ENCODE peak calls at places on chromosomes 11 and 22, in four cellular contexts. T, V, E and Y are unnamed samples.

GRCh38 chr11:95556342-95557151 is 233.0 kb downstream of the FAM76B start:
- DNase-seq in T (no peak), V (no peak), E (no peak), Y (peak)

GRCh38 chr11:46659908-46660307 is 40.5 kb downstream of the ARHGAP1 start:
- DNase-seq in T (no peak), V (no peak), E (no peak), Y (no peak)

GRCh38 chr22:23147632-23148387 is 2.5 kb downstream of the RAB36 start:
- DNase-seq in T (peak), V (no peak), E (peak), Y (no peak)

GRCh38 chr11:66546368-66546965 is at the start of gene ACTN3:
- DNase-seq in T (peak), V (no peak), E (peak), Y (no peak)

GRCh38 chr11:35211952-35212351 is 73.0 kb downstream of the CD44 start:
- DNase-seq in T (no peak), V (no peak), E (no peak), Y (no peak)

GRCh38 chr22:20203142-20204099 is 52.6 kb upstream of the CCDC188 start:
- DNase-seq in T (peak), V (no peak), E (peak), Y (no peak)

GRCh38 chr11:34890812-34891211 is 25.4 kb downstream of the APIP start:
- DNase-seq in T (no peak), V (no peak), E (peak), Y (no peak)

GRCh38 chr22:40421941-40422340 is 51.5 kb downstream of the SGSM3 start:
- DNase-seq in T (no peak), V (no peak), E (no peak), Y (no peak)

GRCh38 chr11:130120045-130120444 is 39.5 kb upstream of the ST14 start:
- DNase-seq in T (no peak), V (no peak), E (no peak), Y (no peak)

GRCh38 chr11:35566161-35566560 is 40.7 kb upstream of the PAMR1 start:
- DNase-seq in T (no peak), V (no peak), E (no peak), Y (no peak)

GRCh38 chr22:42222140-42222539 is 48.3 kb downstream of the TCF20 start:
- DNase-seq in T (no peak), V (no peak), E (peak), Y (no peak)

GRCh38 chr11:43933608-43934358 is 8.7 kb upstream of the C11orf96 start:
- DNase-seq in T (no peak), V (no peak), E (no peak), Y (no peak)

GRCh38 chr11:27718346-27718852 is 18.1 kb upstream of the BDNF start:
- DNase-seq in T (no peak), V (peak), E (no peak), Y (no peak)

GRCh38 chr11:123302751-123303195 is 107.7 kb upstream of the CLMP start:
- DNase-seq in T (no peak), V (no peak), E (no peak), Y (peak)

GRCh38 chr11:118786657-118787056 is 4.3 kb downstream of the DDX6 start:
- DNase-seq in T (no peak), V (no peak), E (no peak), Y (no peak)

GRCh38 chr11:103281301-103281700 is 172.1 kb downstream of the DYNC2H1 start:
- DNase-seq in T (no peak), V (no peak), E (no peak), Y (no peak)

GRCh38 chr11:107583629-107584195 is 7.2 kb upstream of the ELMOD1 start:
- DNase-seq in T (no peak), V (no peak), E (no peak), Y (no peak)

GRCh38 chr11:119722281-119722794 is 6.7 kb downstream of the NECTIN1 start:
- DNase-seq in T (no peak), V (no peak), E (no peak), Y (peak)

GRCh38 chr11:61529537-61530225 is 21.1 kb downstream of the LRRC10B start:
- DNase-seq in T (no peak), V (no peak), E (peak), Y (no peak)

GRCh38 chr11:126072821-126073594 is 10.3 kb upstream of the CDON start:
- DNase-seq in T (no peak), V (no peak), E (no peak), Y (no peak)

GRCh38 chr22:46225631-46226030 is 24.5 kb downstream of the CDPF1 start:
- DNase-seq in T (no peak), V (no peak), E (no peak), Y (no peak)

GRCh38 chr11:19345848-19346681 is 105.3 kb upstream of the E2F8 start:
- DNase-seq in T (peak), V (peak), E (no peak), Y (no peak)

GRCh38 chr11:126479178-126479930 is 123.9 kb downstream of the ST3GAL4 start:
- DNase-seq in T (no peak), V (no peak), E (no peak), Y (no peak)

GRCh38 chr11:17156283-17156682 is 51.5 kb downstream of the PIK3C2A start:
- DNase-seq in T (no peak), V (no peak), E (no peak), Y (no peak)

GRCh38 chr22:34570408-34570807 is 495.6 kb upstream of the ISX start:
- DNase-seq in T (no peak), V (no peak), E (no peak), Y (no peak)

DNA sequence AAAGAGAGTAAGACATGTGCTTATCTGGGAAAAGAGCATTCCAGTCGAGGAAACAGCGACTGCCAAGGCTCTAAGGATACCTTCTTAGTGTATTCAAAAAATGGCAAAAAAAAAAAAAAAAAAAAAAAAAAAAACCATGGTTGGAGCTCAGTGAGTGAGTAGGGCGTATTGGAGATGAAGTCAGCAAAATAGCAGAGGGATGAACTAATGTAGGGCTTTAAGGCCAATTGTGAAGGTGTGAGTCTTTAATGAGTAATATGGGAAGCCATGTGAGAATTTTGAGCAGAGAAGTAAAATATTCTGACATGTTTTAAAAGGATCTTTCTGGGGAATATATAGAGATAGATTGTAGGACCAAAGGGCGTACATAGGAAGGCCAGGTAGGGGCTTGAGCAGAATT is 498.6 kb upstream of the ISX start:
- DNase-seq in T (no peak), V (no peak), E (no peak), Y (no peak)
- H3K27ac ChIP-seq in T (no peak), V (no peak), E (no peak), Y (no peak)

GRCh38 chr11:85627332-85627997 is at the start of gene DLG2:
- DNase-seq in T (no peak), V (no peak), E (no peak), Y (no peak)
- TF ChIP-seq KDM1A in T (no peak), V (no peak), E (no peak), Y (no peak)

GRCh38 chr22:48496987-48497650 is 1330.6 kb downstream of the BRD1 start:
- DNase-seq in T (no peak), V (no peak), E (no peak), Y (no peak)

GRCh38 chr22:48499456-48500425 is 1327.9 kb downstream of the BRD1 start:
- DNase-seq in T (no peak), V (no peak), E (no peak), Y (no peak)

GRCh38 chr22:48500481-48501230 is 1327.0 kb downstream of the BRD1 start:
- DNase-seq in T (no peak), V (no peak), E (no peak), Y (no peak)

GRCh38 chr22:48496226-48496845 is 1331.3 kb downstream of the BRD1 start:
- DNase-seq in T (no peak), V (no peak), E (no peak), Y (no peak)

DNA sequence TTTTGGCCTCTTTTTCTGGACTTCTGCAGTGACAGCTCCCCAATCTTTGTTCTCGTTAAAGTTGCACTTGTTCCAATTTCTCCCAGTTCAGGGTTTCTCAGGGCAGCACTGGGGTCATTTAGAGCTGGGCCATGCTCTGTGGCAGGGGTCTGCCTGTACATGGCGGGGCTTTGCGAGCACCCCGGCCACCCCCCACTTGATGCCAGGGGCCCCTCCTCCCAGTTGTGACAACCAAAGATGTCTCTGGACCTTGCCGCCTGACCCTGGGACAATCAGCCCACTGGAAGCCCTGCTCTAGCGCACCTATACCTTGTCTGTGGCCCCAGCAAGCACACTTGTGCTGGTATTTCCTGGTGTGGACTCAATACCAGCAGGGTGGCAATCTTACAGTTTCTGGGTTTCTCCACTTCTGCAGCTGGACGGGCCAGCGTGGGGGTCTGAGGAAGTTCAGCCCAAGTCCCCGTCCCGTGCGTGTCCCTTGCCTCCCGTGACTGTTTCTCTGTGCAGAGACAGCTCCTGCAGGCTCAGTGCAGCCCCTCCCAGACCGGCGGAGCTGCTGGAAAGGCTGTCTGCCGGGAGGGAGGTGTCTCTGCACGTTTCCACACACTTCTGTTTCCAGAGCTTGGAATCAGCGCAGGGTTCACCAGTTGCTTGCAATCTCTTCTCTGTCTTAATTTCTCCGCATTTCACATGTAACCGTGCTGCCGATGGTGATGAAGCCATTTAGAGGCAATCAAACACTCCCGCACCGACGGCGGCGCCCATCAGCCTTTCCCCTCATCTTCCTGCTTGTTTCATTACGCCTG is 1328.9 kb downstream of the BRD1 start:
- DNase-seq in T (no peak), V (no peak), E (no peak), Y (no peak)
- TF ChIP-seq JUNB in T (no peak), V (no peak), E (no peak), Y (no peak)

GRCh38 chr11:94117871-94118270 is 10.8 kb upstream of the PANX1 start:
- DNase-seq in T (no peak), V (no peak), E (no peak), Y (no peak)
- H3K27ac ChIP-seq in T (no peak), V (no peak), E (no peak), Y (no peak)